ENCODE peak calls at places on chromosomes 7 and 10, in four cellular contexts. One of them, this sample, is unnamed.

GRCh38 chr10:132631348-132631735 is 93.8 kb downstream of the INPP5A start:
- DNase-seq in colonic mucosa: peak; percentile 34
- DNase-seq in GM23338: no peak
- DNase-seq in SK-N-SH: no peak
- DNase-seq in this sample: no peak

GRCh38 chr7:50146692-50147091 is 53.6 kb upstream of the ZPBP start:
- DNase-seq in colonic mucosa: no peak
- DNase-seq in GM23338: no peak
- DNase-seq in SK-N-SH: no peak
- DNase-seq in this sample: no peak

GRCh38 chr10:125169279-125169678 is 8.9 kb upstream of the CTBP2 start:
- DNase-seq in colonic mucosa: no peak
- DNase-seq in GM23338: no peak
- DNase-seq in SK-N-SH: peak; percentile 53
- DNase-seq in this sample: no peak

GRCh38 chr7:151104411-151105235 is 18.3 kb downstream of the AGAP3 start:
- DNase-seq in colonic mucosa: no peak
- DNase-seq in GM23338: peak; percentile 91
- DNase-seq in SK-N-SH: no peak
- DNase-seq in this sample: no peak

GRCh38 chr7:49774459-49775064 is 1.1 kb downstream of the VWC2 start:
- DNase-seq in colonic mucosa: peak; percentile 29
- DNase-seq in GM23338: peak; percentile 70
- DNase-seq in SK-N-SH: peak; percentile 39
- DNase-seq in this sample: peak; percentile 48

GRCh38 chr10:4663162-4663992 is 162.6 kb upstream of the AKR1E2 start:
- DNase-seq in colonic mucosa: peak; percentile 84
- DNase-seq in GM23338: peak; percentile 11
- DNase-seq in SK-N-SH: no peak
- DNase-seq in this sample: no peak

GRCh38 chr10:30857803-30858202 is 173.9 kb downstream of the ZNF438 start:
- DNase-seq in colonic mucosa: peak; percentile 40
- DNase-seq in GM23338: no peak
- DNase-seq in SK-N-SH: no peak
- DNase-seq in this sample: no peak

GRCh38 chr7:33155811-33156210 is 26.4 kb downstream of the BBS9 start:
- DNase-seq in colonic mucosa: no peak
- DNase-seq in GM23338: no peak
- DNase-seq in SK-N-SH: no peak
- DNase-seq in this sample: no peak

GRCh38 chr7:45066409-45066808 is 22.4 kb downstream of the NACAD start:
- DNase-seq in colonic mucosa: no peak
- DNase-seq in GM23338: no peak
- DNase-seq in SK-N-SH: no peak
- DNase-seq in this sample: no peak

GRCh38 chr10:69974551-69975155 is 78.0 kb upstream of the MACROH2A2 start:
- DNase-seq in colonic mucosa: no peak
- DNase-seq in GM23338: no peak
- DNase-seq in SK-N-SH: peak; percentile 73
- DNase-seq in this sample: no peak

GRCh38 chr7:5420108-5420840 is 3.4 kb downstream of the TNRC18 start:
- DNase-seq in colonic mucosa: no peak
- DNase-seq in GM23338: peak; percentile 65
- DNase-seq in SK-N-SH: peak; percentile 77
- DNase-seq in this sample: no peak

GRCh38 chr10:12823361-12823760 is 178.2 kb downstream of the CCDC3 start:
- DNase-seq in colonic mucosa: no peak
- DNase-seq in GM23338: no peak
- DNase-seq in SK-N-SH: no peak
- DNase-seq in this sample: no peak

GRCh38 chr10:80530251-80530650 is 7.5 kb upstream of the SH2D4B start:
- DNase-seq in colonic mucosa: no peak
- DNase-seq in GM23338: no peak
- DNase-seq in SK-N-SH: peak; percentile 42
- DNase-seq in this sample: no peak
- TF ChIP-seq CTCF in colonic mucosa: no peak
- TF ChIP-seq CTCF in GM23338: peak; percentile 49
- TF ChIP-seq CTCF in SK-N-SH: no peak
- TF ChIP-seq CTCF in this sample: no peak

GRCh38 chr10:101261702-101262101 is 32.4 kb upstream of the LBX1 start:
- DNase-seq in colonic mucosa: no peak
- DNase-seq in GM23338: peak; percentile 47
- DNase-seq in SK-N-SH: no peak
- DNase-seq in this sample: no peak
- TF ChIP-seq CTCF in colonic mucosa: no peak
- TF ChIP-seq CTCF in GM23338: peak; percentile 9
- TF ChIP-seq CTCF in SK-N-SH: no peak
- TF ChIP-seq CTCF in this sample: no peak

GRCh38 chr10:129873351-129873750 is 90.7 kb downstream of the EBF3 start:
- DNase-seq in colonic mucosa: no peak
- DNase-seq in GM23338: no peak
- DNase-seq in SK-N-SH: no peak
- DNase-seq in this sample: no peak

GRCh38 chr10:129880191-129880590 is 83.9 kb downstream of the EBF3 start:
- DNase-seq in colonic mucosa: no peak
- DNase-seq in GM23338: no peak
- DNase-seq in SK-N-SH: no peak
- DNase-seq in this sample: no peak

GRCh38 chr10:129881641-129882040 is 82.4 kb downstream of the EBF3 start:
- DNase-seq in colonic mucosa: no peak
- DNase-seq in GM23338: no peak
- DNase-seq in SK-N-SH: no peak
- DNase-seq in this sample: no peak

GRCh38 chr10:129875993-129876727 is 87.9 kb downstream of the EBF3 start:
- DNase-seq in colonic mucosa: no peak
- DNase-seq in GM23338: no peak
- DNase-seq in SK-N-SH: no peak
- DNase-seq in this sample: no peak

GRCh38 chr10:129877773-129878371 is 86.2 kb downstream of the EBF3 start:
- DNase-seq in colonic mucosa: peak; percentile 44
- DNase-seq in GM23338: peak; percentile 75
- DNase-seq in SK-N-SH: peak; percentile 50
- DNase-seq in this sample: no peak
- TF ChIP-seq CTCF in colonic mucosa: peak; percentile 54
- TF ChIP-seq CTCF in GM23338: peak; percentile 85
- TF ChIP-seq CTCF in SK-N-SH: peak; percentile 13
- TF ChIP-seq CTCF in this sample: peak; percentile 22

GRCh38 chr7:30157217-30157616 is 22.4 kb downstream of the MTURN start:
- DNase-seq in colonic mucosa: no peak
- DNase-seq in GM23338: no peak
- DNase-seq in SK-N-SH: no peak
- DNase-seq in this sample: no peak

GRCh38 chr7:30160329-30160728 is 25.5 kb downstream of the MTURN start:
- DNase-seq in colonic mucosa: no peak
- DNase-seq in GM23338: no peak
- DNase-seq in SK-N-SH: no peak
- DNase-seq in this sample: no peak

GRCh38 chr7:30159153-30159552 is 24.4 kb downstream of the MTURN start:
- DNase-seq in colonic mucosa: peak; percentile 69
- DNase-seq in GM23338: no peak
- DNase-seq in SK-N-SH: no peak
- DNase-seq in this sample: no peak

GRCh38 chr7:30162133-30162532 is 27.3 kb downstream of the MTURN start:
- DNase-seq in colonic mucosa: no peak
- DNase-seq in GM23338: no peak
- DNase-seq in SK-N-SH: no peak
- DNase-seq in this sample: no peak

DNA sequence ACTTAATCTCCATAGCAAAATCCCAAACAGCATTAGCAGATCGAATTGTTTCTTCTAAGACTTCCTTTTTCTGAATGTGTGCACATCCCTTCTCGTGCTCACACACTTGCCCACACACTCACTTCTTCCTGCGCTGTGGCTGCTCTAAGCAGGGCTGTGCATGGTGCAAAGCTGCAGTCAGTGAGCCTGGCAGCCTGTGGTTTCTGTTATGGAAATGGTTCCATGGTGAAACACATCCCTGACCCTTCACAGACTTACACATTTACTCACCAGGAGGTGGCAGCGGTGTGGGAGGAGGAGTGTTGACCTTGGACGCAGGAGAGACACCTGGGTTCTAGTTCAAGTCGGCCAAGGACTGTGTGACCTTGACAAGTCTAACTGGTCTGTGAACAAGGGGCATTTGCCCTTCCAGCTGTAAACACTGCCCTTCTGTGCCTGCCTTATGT is 24.9 kb downstream of the MTURN start:
- DNase-seq in colonic mucosa: peak; percentile 68
- DNase-seq in GM23338: peak; percentile 61
- DNase-seq in SK-N-SH: peak; percentile 52
- DNase-seq in this sample: no peak
- TF ChIP-seq CTCF in colonic mucosa: no peak
- TF ChIP-seq CTCF in GM23338: peak; percentile 60
- TF ChIP-seq CTCF in SK-N-SH: peak; percentile 59
- TF ChIP-seq CTCF in this sample: no peak

DNA sequence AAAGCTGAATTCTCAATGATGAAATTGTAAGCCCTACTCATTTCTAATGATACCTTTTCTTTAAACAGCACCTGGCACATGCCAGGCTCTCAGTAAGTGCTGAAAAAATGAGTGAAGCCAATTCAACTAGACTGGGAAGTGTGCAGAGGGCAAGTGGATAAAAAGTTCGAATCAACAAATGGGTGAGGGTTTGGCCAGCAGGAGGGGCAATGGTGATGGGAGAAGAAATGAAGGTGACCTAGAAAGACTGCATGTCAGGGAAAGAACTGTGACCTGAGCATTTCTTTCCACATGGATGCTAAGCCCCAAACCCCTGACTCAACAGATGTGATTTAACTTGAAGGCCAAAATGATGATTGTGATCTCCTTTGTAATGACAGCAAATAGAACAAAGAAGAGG is 54.6 kb downstream of the DKK1 start:
- DNase-seq in colonic mucosa: no peak
- DNase-seq in GM23338: peak; percentile 36
- DNase-seq in SK-N-SH: no peak
- DNase-seq in this sample: no peak
- TF ChIP-seq CTCF in colonic mucosa: no peak
- TF ChIP-seq CTCF in GM23338: peak; percentile 67
- TF ChIP-seq CTCF in SK-N-SH: no peak
- TF ChIP-seq CTCF in this sample: no peak

This sample was measured in mesothelial cell of epicardium.